ENCODE peak calls at places on chromosomes 11 and 22, in five cellular contexts. F, J, B, A and V are unnamed samples.

GRCh38 chr11:102864724-102865123 is 10.1 kb downstream of the MMP12 start:
- DNase-seq in F (no peak), A (no peak), J (no peak), B (no peak), V (no peak)

GRCh38 chr11:83600656-83601055 is 314.5 kb upstream of the CCDC90B start:
- DNase-seq in F (no peak), J (no peak), A (no peak), B (no peak), V (no peak)

GRCh38 chr11:61966673-61967176 is 709 bp downstream of the FTH1 start:
- DNase-seq in J (no peak), F (peak; percentile 46), B (peak; percentile 64), A (peak; percentile 58), V (no peak)

GRCh38 chr22:20546541-20546950 is 39.1 kb downstream of the MED15 start:
- DNase-seq in A (no peak), F (no peak), J (no peak), B (no peak), V (no peak)

GRCh38 chr22:17865183-17866055 is 91.2 kb upstream of the BID start:
- DNase-seq in F (no peak), B (no peak), J (no peak), A (no peak), V (no peak)

GRCh38 chr11:2539761-2540520 is 95.1 kb downstream of the KCNQ1 start:
- DNase-seq in B (peak; percentile 51), A (no peak), F (peak; percentile 17), J (peak; percentile 24), V (no peak)

GRCh38 chr11:2249191-2249916 is 21.0 kb downstream of the ASCL2 start:
- DNase-seq in A (no peak), B (no peak), J (no peak), F (no peak), V (no peak)

GRCh38 chr11:9028591-9028990 is 24.8 kb upstream of the NRIP3 start:
- DNase-seq in F (no peak), J (no peak), B (peak; percentile 75), A (peak; percentile 15), V (no peak)

GRCh38 chr22:36612458-36612857 is 83.5 kb upstream of the EIF3D start:
- DNase-seq in B (peak; percentile 15), A (no peak), F (no peak), J (no peak), V (no peak)

GRCh38 chr11:33635161-33635560 is 65.5 kb downstream of the C11orf91 start:
- DNase-seq in B (no peak), A (no peak), J (no peak), F (no peak), V (no peak)